ENCODE peak calls at places on chromosomes 6 and 20, in seven cellular contexts. B, F, G, U, Q, I and L are unnamed samples.

GRCh38 chr6:81371929-81372328 is 380.6 kb downstream of the TENT5A start:
- DNase-seq in B (no peak), F (no peak), G (no peak), U (no peak), Q (no peak), I (no peak), L (no peak)

GRCh38 chr6:75326557-75327258 is 42.1 kb upstream of the TMEM30A start:
- DNase-seq in B (no peak), F (no peak), G (no peak), U (no peak), Q (no peak), I (no peak), L (no peak)

GRCh38 chr6:157763129-157763893 is 59.7 kb upstream of the SNX9 start:
- DNase-seq in B (peak; percentile 92), F (peak; percentile 93), G (peak; percentile 88), U (peak; percentile 65), Q (no peak), I (peak; percentile 92), L (no peak)

GRCh38 chr20:62524486-62524885 is 48.7 kb upstream of the GATA5 start:
- DNase-seq in B (no peak), F (no peak), G (no peak), U (no peak), Q (no peak), I (no peak), L (peak; percentile 58)

GRCh38 chr20:3135507-3136070 is 24.1 kb downstream of the FASTKD5 start:
- DNase-seq in B (no peak), F (no peak), G (no peak), U (no peak), Q (no peak), I (no peak), L (no peak)

GRCh38 chr6:170021579-170021978 is 269.3 kb downstream of the DLL1 start:
- DNase-seq in B (no peak), F (no peak), G (no peak), U (no peak), Q (no peak), I (no peak), L (no peak)

GRCh38 chr20:25044261-25044560 is 13.7 kb downstream of the ACSS1 start:
- DNase-seq in B (no peak), F (no peak), G (no peak), U (no peak), Q (no peak), I (no peak), L (no peak)

GRCh38 chr6:29499704-29500103 is 11.9 kb upstream of the MAS1L start:
- DNase-seq in B (no peak), F (no peak), G (no peak), U (peak; percentile 11), Q (no peak), I (no peak), L (no peak)

GRCh38 chr6:26464416-26465131 is 6.8 kb downstream of the BTN2A1 start:
- DNase-seq in B (no peak), F (no peak), G (no peak), U (no peak), Q (no peak), I (no peak), L (no peak)

GRCh38 chr20:44572551-44573500 is 9.6 kb upstream of the PKIG start:
- DNase-seq in B (no peak), F (no peak), G (no peak), U (no peak), Q (no peak), I (peak; percentile 52), L (no peak)

GRCh38 chr6:28725890-28726348 is 197.9 kb downstream of the TRIM27 start:
- DNase-seq in B (peak; percentile 51), F (no peak), G (peak; percentile 25), U (peak; percentile 80), Q (no peak), I (no peak), L (no peak)

GRCh38 chr6:164693934-164694333 is 615.5 kb downstream of the C6orf118 start:
- DNase-seq in B (no peak), F (no peak), G (no peak), U (no peak), Q (no peak), I (no peak), L (no peak)

GRCh38 chr6:143621876-143622605 is 55.7 kb upstream of the PHACTR2 start:
- DNase-seq in B (no peak), F (no peak), G (no peak), U (no peak), Q (no peak), I (no peak), L (no peak)

GRCh38 chr6:132650413-132650812 is 8.6 kb downstream of the TAAR1 start:
- DNase-seq in B (no peak), F (no peak), G (no peak), U (no peak), Q (no peak), I (no peak), L (no peak)

GRCh38 chr20:41173791-41174341 is 36.5 kb downstream of the PLCG1 start:
- DNase-seq in B (no peak), F (no peak), G (no peak), U (peak; percentile 17), Q (no peak), I (no peak), L (no peak)

GRCh38 chr20:47212606-47213207 is 143.8 kb downstream of the ZMYND8 start:
- DNase-seq in B (no peak), F (no peak), G (no peak), U (no peak), Q (no peak), I (no peak), L (no peak)

GRCh38 chr6:126063512-126064146 is 77.3 kb downstream of the TRMT11 start:
- DNase-seq in B (no peak), F (no peak), G (no peak), U (no peak), Q (no peak), I (no peak), L (no peak)

GRCh38 chr20:20621191-20621590 is 91.3 kb downstream of the RALGAPA2 start:
- DNase-seq in B (no peak), F (no peak), G (no peak), U (no peak), Q (no peak), I (no peak), L (no peak)

GRCh38 chr6:137645850-137646249 is 151.7 kb upstream of the OLIG3 start:
- DNase-seq in B (no peak), F (no peak), G (no peak), U (no peak), Q (no peak), I (no peak), L (no peak)

GRCh38 chr20:14951707-14952106 is 614.3 kb upstream of the FLRT3 start:
- DNase-seq in B (no peak), F (no peak), G (peak; percentile 20), U (no peak), Q (no peak), I (no peak), L (no peak)

GRCh38 chr20:13995086-13995665 is at the start of gene MACROD2:
- DNase-seq in B (peak; percentile 7), F (peak; percentile 93), G (peak; percentile 49), U (peak; percentile 100), Q (no peak), I (peak; percentile 99), L (peak; percentile 99)

DNA sequence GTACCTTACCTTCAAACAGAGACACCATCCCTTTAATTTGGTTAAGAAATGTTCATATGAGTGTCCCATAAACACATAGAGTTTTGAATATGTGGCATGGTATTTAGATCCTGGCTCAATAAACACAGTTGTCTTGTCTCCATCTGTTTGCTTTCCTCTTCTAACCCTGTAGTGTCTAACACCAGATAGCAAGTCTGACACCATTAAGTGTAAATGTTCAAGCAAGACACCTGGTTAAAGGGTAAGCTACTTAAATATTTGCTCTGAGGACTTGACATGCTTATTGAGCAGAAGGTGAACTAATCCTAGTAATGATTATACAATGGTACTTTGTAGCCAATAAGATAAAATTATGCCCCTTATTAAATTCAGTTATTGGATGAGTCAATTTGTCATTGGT is 26.8 kb upstream of the GOPC start:
- DNase-seq in B (no peak), F (no peak), G (no peak), U (no peak), Q (no peak), I (peak; percentile 9), L (no peak)
- TF ChIP-seq JUND in B (no peak), F (no peak), G (no peak), U (no peak), Q (no peak), I (no peak), L (no peak)

GRCh38 chr6:36961441-36962430 is 7.2 kb downstream of the PI16 start:
- DNase-seq in B (peak; percentile 49), F (no peak), G (no peak), U (no peak), Q (no peak), I (no peak), L (no peak)

GRCh38 chr6:36964908-36965307 is 10.4 kb downstream of the PI16 start:
- DNase-seq in B (no peak), F (no peak), G (no peak), U (no peak), Q (no peak), I (no peak), L (no peak)

GRCh38 chr6:36964349-36964748 is 9.8 kb downstream of the PI16 start:
- DNase-seq in B (no peak), F (no peak), G (no peak), U (no peak), Q (no peak), I (no peak), L (no peak)

GRCh38 chr6:36963451-36964290 is 9.1 kb downstream of the PI16 start:
- DNase-seq in B (no peak), F (no peak), G (no peak), U (peak; percentile 62), Q (no peak), I (no peak), L (no peak)

GRCh38 chr6:36962874-36963273 is 8.3 kb downstream of the PI16 start:
- DNase-seq in B (no peak), F (no peak), G (no peak), U (peak; percentile 95), Q (no peak), I (peak; percentile 33), L (no peak)
- TF ChIP-seq JUND in B (no peak), F (no peak), G (no peak), U (no peak), Q (no peak), I (no peak), L (no peak)

GRCh38 chr20:38932457-38933120 is 6.4 kb downstream of the FAM83D start:
- DNase-seq in B (no peak), F (no peak), G (no peak), U (no peak), Q (no peak), I (no peak), L (no peak)
- TF ChIP-seq JUND in B (no peak), F (no peak), G (no peak), U (no peak), Q (no peak), I (no peak), L (no peak)

GRCh38 chr6:52407467-52407866 is 12.7 kb upstream of the EFHC1 start:
- DNase-seq in B (peak; percentile 31), F (no peak), G (peak; percentile 68), U (no peak), Q (no peak), I (peak; percentile 74), L (peak; percentile 65)
- TF ChIP-seq JUND in B (no peak), F (no peak), G (no peak), U (no peak), Q (no peak), I (no peak), L (no peak)

GRCh38 chr6:94956910-94957309 is 620.4 kb upstream of the MANEA start:
- DNase-seq in B (no peak), F (no peak), G (no peak), U (no peak), Q (no peak), I (no peak), L (no peak)
- TF ChIP-seq JUND in B (no peak), F (no peak), G (no peak), U (no peak), Q (no peak), I (no peak), L (no peak)